ENCODE peak calls at places on chromosomes 12 and 14, in nine cellular contexts. C is heart left ventricle, A is Peyer's patch, E is K562, S is uterus, G is esophagus squamous epithelium, H is HepG2, X is ovary, U is stomach. L is an unnamed sample.

GRCh38 chr14:92603309-92604257 is 90.0 kb downstream of the RIN3 start:
- DNase-seq in U (no peak), H (no peak), E (no peak), X (no peak), C (peak; percentile 69), A (no peak), S (no peak), G (no peak), L (no peak)

GRCh38 chr14:95522116-95522515 is 5.7 kb upstream of the SYNE3 start:
- DNase-seq in G (no peak), C (peak; percentile 58), A (peak; percentile 36), H (no peak), U (no peak), X (no peak), S (no peak), E (no peak), L (no peak)

GRCh38 chr12:110224379-110225304 is 56.4 kb upstream of the ATP2A2 start:
- DNase-seq in A (no peak), X (no peak), S (peak; percentile 35), G (no peak), H (peak; percentile 52), E (no peak), C (no peak), U (no peak), L (no peak)

GRCh38 chr14:93081875-93082570 is 33.7 kb downstream of the ITPK1 start:
- DNase-seq in S (no peak), X (no peak), H (no peak), C (no peak), G (no peak), A (peak; percentile 75), E (no peak), U (no peak), L (no peak)

GRCh38 chr12:109389146-109389545 is 41.4 kb downstream of the MYO1H start:
- DNase-seq in X (no peak), A (no peak), E (peak; percentile 82), H (peak; percentile 16), G (no peak), C (no peak), U (no peak), S (no peak), L (no peak)

GRCh38 chr12:70332236-70332635 is 33.9 kb upstream of the KCNMB4 start:
- DNase-seq in C (no peak), G (no peak), S (no peak), X (no peak), E (no peak), H (no peak), U (no peak), A (no peak), L (no peak)

GRCh38 chr12:3491938-3492867 is 1.2 kb downstream of the PRMT8 start:
- DNase-seq in A (no peak), G (no peak), S (peak; percentile 33), C (peak; percentile 65), E (peak; percentile 72), X (peak; percentile 85), U (peak; percentile 31), H (peak; percentile 2), L (no peak)

GRCh38 chr12:47184229-47184628 is 104.5 kb upstream of the AMIGO2 start:
- DNase-seq in C (no peak), G (no peak), E (no peak), H (no peak), X (no peak), U (no peak), S (no peak), A (no peak), L (no peak)

DNA sequence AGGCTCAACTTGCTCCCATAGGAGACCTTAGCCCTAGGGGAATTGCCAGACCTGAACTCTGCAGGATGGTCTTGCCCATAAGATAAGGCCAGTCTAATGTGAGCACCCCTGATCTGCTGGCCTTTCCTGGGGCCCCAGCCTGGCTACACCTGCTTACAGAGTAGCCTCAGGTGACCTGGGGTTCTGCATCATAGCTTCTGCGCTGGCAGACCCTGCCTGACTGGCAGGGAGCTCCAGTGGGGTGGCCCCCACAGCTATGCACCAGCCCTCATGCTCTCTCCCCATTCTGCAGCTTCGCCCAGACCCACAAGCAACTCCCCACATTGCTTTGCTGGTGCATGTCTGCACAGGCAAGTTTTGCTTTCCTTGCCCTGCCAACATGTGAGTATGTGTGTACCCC is 371.3 kb upstream of the CLEC14A start:
- DNase-seq in E (no peak), U (no peak), G (no peak), X (no peak), A (no peak), H (no peak), S (no peak), C (no peak), L (no peak)
- TF ChIP-seq POLR2A in E (no peak), U (no peak), G (no peak), X (no peak), A (no peak), H (no peak), S (no peak), C (no peak), L (no peak)

GRCh38 chr14:68257969-68258368 is 438.4 kb downstream of the RAD51B start:
- DNase-seq in U (no peak), H (no peak), S (no peak), G (no peak), E (no peak), A (no peak), C (no peak), X (no peak), L (no peak)

GRCh38 chr14:68263563-68264350 is 444.2 kb downstream of the RAD51B start:
- DNase-seq in H (no peak), A (no peak), S (no peak), C (no peak), G (no peak), X (no peak), E (no peak), U (no peak), L (no peak)

GRCh38 chr14:68261092-68261842 is 441.7 kb downstream of the RAD51B start:
- DNase-seq in E (no peak), H (no peak), G (no peak), S (no peak), U (no peak), A (no peak), X (no peak), C (no peak), L (no peak)

GRCh38 chr14:68262567-68262966 is 443.0 kb downstream of the RAD51B start:
- DNase-seq in X (no peak), C (no peak), E (no peak), U (no peak), S (no peak), G (no peak), A (no peak), H (no peak), L (no peak)

DNA sequence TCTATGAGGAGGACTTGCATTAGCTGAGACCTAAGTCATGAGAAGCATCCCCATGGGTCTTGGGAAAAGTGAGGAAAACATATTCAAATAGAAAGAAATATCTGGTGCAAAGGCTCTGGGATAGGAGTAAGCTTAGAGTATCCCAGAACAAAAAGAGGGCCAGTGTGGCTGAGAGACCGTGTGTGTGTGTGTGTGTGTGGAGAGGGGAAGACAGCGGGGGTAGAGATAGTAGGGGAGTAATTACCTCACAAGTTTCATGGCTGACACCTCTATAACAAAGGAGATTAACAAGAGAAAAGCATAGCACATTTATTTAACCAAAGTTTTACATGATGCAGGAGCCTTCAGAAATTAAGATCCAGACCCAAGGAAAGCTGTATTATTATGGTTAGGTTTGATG is 440.5 kb downstream of the RAD51B start:
- DNase-seq in E (no peak), A (no peak), U (no peak), C (no peak), X (no peak), S (no peak), G (no peak), H (no peak), L (peak; percentile 22)
- H3K4me3 ChIP-seq in E (no peak overlapping the region), A (no peak overlapping the region), U (no peak overlapping the region), C (no peak overlapping the region), X (no peak overlapping the region), S (no peak overlapping the region), G (no peak overlapping the region), H (no peak overlapping the region), L (no peak overlapping the region)

GRCh38 chr14:24938593-24938992 is 111.4 kb downstream of the STXBP6 start:
- DNase-seq in X (no peak), C (no peak), A (no peak), H (no peak), U (no peak), E (no peak), S (no peak), G (no peak), L (no peak)

GRCh38 chr14:24943024-24943423 is 106.9 kb downstream of the STXBP6 start:
- DNase-seq in A (peak; percentile 45), S (peak; percentile 48), H (no peak), U (no peak), C (peak; percentile 28), E (no peak), X (no peak), G (no peak), L (no peak)

GRCh38 chr14:24940213-24940783 is 109.6 kb downstream of the STXBP6 start:
- DNase-seq in H (no peak), C (no peak), U (no peak), X (no peak), S (no peak), G (no peak), E (no peak), A (no peak), L (no peak)

GRCh38 chr14:24944800-24945199 is 105.1 kb downstream of the STXBP6 start:
- DNase-seq in G (no peak), H (no peak), S (no peak), C (no peak), X (no peak), E (no peak), A (no peak), U (no peak), L (no peak)

DNA sequence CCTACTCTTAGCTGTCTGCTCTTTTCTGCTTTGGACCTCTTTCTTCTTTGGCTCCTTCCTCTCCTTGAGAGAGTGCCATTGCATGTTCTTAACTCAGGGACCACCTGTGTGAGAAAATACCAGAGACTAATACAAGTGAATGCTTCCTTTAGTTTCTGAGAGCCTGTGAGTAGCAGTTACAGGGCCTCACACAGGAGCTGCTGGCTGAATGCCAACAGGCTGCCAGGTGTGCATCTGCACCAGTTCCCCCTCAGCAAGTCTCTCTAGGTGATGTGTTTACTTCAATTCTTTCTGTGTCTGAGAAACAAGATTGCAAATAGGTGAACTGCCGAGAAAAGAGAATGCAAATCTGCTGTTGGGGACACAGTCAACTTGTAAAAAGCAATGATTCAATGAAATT is 108.2 kb downstream of the STXBP6 start:
- DNase-seq in U (peak; percentile 66), S (no peak), E (no peak), G (no peak), X (no peak), A (peak; percentile 63), C (no peak), H (no peak), L (no peak)
- H3K27ac ChIP-seq in U (no peak overlapping the region), S (no peak overlapping the region), E (no peak overlapping the region), G (no peak overlapping the region), X (no peak overlapping the region), A (no peak overlapping the region), C (no peak overlapping the region), H (no peak overlapping the region), L (no peak overlapping the region)

GRCh38 chr14:73267474-73267873 is 30.2 kb downstream of the PAPLN start:
- DNase-seq in C (no peak), G (no peak), E (no peak), U (no peak), H (no peak), S (no peak), X (no peak), A (peak; percentile 17), L (no peak)

GRCh38 chr14:73264080-73264895 is 27.0 kb downstream of the PAPLN start:
- DNase-seq in E (no peak), A (peak; percentile 41), H (no peak), X (no peak), U (no peak), S (no peak), G (no peak), C (no peak), L (peak; percentile 91)

GRCh38 chr14:73265721-73266046 is 28.4 kb downstream of the PAPLN start:
- DNase-seq in H (no peak), G (no peak), A (no peak), X (no peak), U (no peak), C (no peak), E (no peak), S (no peak), L (no peak)

GRCh38 chr14:73264896-73265720 is 27.8 kb downstream of the PAPLN start:
- DNase-seq in E (no peak), G (no peak), H (no peak), C (no peak), S (no peak), A (no peak), U (no peak), X (no peak), L (peak; percentile 87)

GRCh38 chr14:73266317-73266716 is 29.0 kb downstream of the PAPLN start:
- DNase-seq in H (no peak), C (no peak), E (no peak), U (no peak), S (no peak), G (no peak), X (no peak), A (no peak), L (no peak)
- TF ChIP-seq POLR2A in H (no peak), C (no peak), E (no peak), U (no peak), S (no peak), G (no peak), X (no peak), A (no peak), L (no peak)

L was measured in vagina.